ENCODE peak calls at places on chromosomes 16 and 17, in five cellular contexts. I is IMR-90, Q is neuronal stem cell, T is trophoblast cell, L is H1. G is an unnamed sample.

GRCh38 chr17:68733241-68734176 is 132.3 kb upstream of the FAM20A start:
- DNase-seq in L (peak; percentile 58), Q (peak; percentile 2), T (peak; percentile 69), I (peak; percentile 72), G (peak; percentile 45)

GRCh38 chr17:14396542-14396941 is 95.7 kb downstream of the HS3ST3B1 start:
- DNase-seq in T (peak; percentile 29), L (no peak), Q (no peak), I (peak; percentile 34), G (peak; percentile 89)

GRCh38 chr17:29667969-29668368 is 45.3 kb upstream of the CORO6 start:
- DNase-seq in T (no peak), Q (no peak), I (no peak), L (no peak), G (no peak)

GRCh38 chr16:53565300-53565699 is 62.3 kb upstream of the AKTIP start:
- DNase-seq in I (no peak), Q (no peak), L (no peak), T (no peak), G (no peak)

GRCh38 chr17:28344435-28344901 is 8.9 kb downstream of the TNFAIP1 start:
- DNase-seq in T (no peak), I (no peak), Q (no peak), L (no peak), G (no peak)

GRCh38 chr16:57994778-57995177 is 5.7 kb downstream of the ZNF319 start:
- DNase-seq in I (peak; percentile 25), T (peak; percentile 69), Q (no peak), L (no peak), G (peak; percentile 49)

GRCh38 chr17:879546-879945 is 97.4 kb downstream of the MRM3 start:
- DNase-seq in L (peak; percentile 93), I (peak; percentile 48), Q (peak; percentile 73), T (peak; percentile 15), G (peak; percentile 55)

GRCh38 chr17:35467824-35468223 is 19.3 kb upstream of the SLFN13 start:
- DNase-seq in L (no peak), I (no peak), Q (no peak), T (no peak), G (no peak)

GRCh38 chr17:39632153-39632941 is 4.6 kb upstream of the STARD3 start:
- DNase-seq in T (no peak), I (no peak), Q (no peak), L (no peak), G (no peak)

GRCh38 chr16:88454315-88455057 is 1.4 kb downstream of the ZFPM1 start:
- DNase-seq in I (no peak), Q (no peak), L (no peak), T (no peak), G (no peak)

GRCh38 chr17:29179232-29180036 is 764 bp downstream of the MYO18A start:
- DNase-seq in Q (peak; percentile 67), I (no peak), T (no peak), L (peak; percentile 70), G (peak; percentile 45)

GRCh38 chr17:66459811-66460270 is 157.4 kb downstream of the PRKCA start:
- DNase-seq in L (no peak), T (peak; percentile 61), I (peak; percentile 99), Q (no peak), G (peak; percentile 99)

GRCh38 chr16:79651363-79651762 is 50.8 kb upstream of the MAF start:
- DNase-seq in Q (no peak), I (peak; percentile 1), L (no peak), T (no peak), G (peak; percentile 71)

GRCh38 chr16:78596996-78597422 is 497.6 kb downstream of the WWOX start:
- DNase-seq in T (no peak), Q (no peak), I (no peak), L (no peak), G (no peak)

GRCh38 chr17:8151120-8151640 is 1.0 kb downstream of the PER1 start:
- DNase-seq in I (peak; percentile 90), Q (no peak), L (no peak), T (no peak), G (peak; percentile 97)

GRCh38 chr17:73902416-73903181 is 258.4 kb upstream of the SDK2 start:
- DNase-seq in L (no peak), T (no peak), Q (no peak), I (no peak), G (no peak)

DNA sequence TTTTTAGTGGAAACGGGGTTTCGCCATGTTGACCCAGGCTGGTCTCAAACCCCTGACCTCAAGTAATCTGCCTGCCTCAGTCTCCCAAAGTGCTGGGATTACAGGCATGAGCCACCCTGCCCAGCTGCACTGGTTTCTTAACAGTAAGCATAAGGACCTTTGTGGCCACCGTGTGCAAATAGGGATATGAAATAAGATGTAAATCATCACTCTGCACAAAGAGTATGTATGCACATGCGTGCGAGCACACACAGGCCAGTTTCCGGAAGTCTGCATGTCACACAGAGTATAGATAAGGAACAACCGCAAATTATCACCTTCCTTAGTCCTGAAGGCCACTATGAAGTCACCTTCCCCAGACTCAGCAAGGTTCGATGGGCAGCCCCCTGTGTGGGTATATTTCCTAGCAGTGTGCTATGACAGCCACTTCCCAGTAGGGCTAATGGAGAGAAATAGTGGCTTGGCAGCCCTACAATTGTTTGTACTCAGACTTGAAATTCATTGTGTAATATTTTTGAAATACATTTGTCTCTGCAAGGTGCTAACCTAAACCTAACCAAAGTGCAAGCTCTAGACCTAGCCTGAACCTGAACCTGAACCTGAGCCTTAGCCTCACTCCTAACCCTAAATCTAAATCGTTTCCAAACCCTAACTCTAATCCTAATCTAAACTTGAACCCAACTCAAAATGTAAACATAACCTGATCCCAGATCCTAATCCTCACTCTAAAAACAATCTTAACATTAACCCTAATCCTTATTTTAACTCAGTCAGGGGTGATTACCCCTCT is 48.4 kb upstream of the SKAP1 start:
- DNase-seq in Q (no peak), I (no peak), T (no peak), L (no peak), G (no peak)
- H3K4ac ChIP-seq in Q (no peak overlapping the region), I (peak overlapping the region; percentile 7), T (no peak overlapping the region), L (no peak overlapping the region), G (no peak overlapping the region)

GRCh38 chr17:9824094-9824493 is 1.6 kb upstream of the GLP2R start:
- DNase-seq in T (no peak), L (no peak), I (no peak), Q (no peak), G (no peak)

GRCh38 chr17:9829343-9829742 is 3.6 kb downstream of the GLP2R start:
- DNase-seq in L (no peak), Q (no peak), I (no peak), T (no peak), G (no peak)

GRCh38 chr17:9824797-9825338 is 856 bp upstream of the GLP2R start:
- DNase-seq in I (no peak), T (no peak), Q (no peak), L (no peak), G (no peak)

GRCh38 chr17:9828296-9829059 is 2.8 kb downstream of the GLP2R start:
- DNase-seq in T (no peak), L (no peak), I (peak; percentile 19), Q (no peak), G (peak; percentile 22)

GRCh38 chr17:9825751-9826150 is at the start of gene GLP2R:
- DNase-seq in I (no peak), L (no peak), Q (no peak), T (no peak), G (no peak)
- H3K4me3 ChIP-seq in I (no peak within 1 kb of the TSS), L (no peak within 1 kb of the TSS), Q (no peak within 1 kb of the TSS), T (no peak within 1 kb of the TSS), G (no peak within 1 kb of the TSS)

DNA sequence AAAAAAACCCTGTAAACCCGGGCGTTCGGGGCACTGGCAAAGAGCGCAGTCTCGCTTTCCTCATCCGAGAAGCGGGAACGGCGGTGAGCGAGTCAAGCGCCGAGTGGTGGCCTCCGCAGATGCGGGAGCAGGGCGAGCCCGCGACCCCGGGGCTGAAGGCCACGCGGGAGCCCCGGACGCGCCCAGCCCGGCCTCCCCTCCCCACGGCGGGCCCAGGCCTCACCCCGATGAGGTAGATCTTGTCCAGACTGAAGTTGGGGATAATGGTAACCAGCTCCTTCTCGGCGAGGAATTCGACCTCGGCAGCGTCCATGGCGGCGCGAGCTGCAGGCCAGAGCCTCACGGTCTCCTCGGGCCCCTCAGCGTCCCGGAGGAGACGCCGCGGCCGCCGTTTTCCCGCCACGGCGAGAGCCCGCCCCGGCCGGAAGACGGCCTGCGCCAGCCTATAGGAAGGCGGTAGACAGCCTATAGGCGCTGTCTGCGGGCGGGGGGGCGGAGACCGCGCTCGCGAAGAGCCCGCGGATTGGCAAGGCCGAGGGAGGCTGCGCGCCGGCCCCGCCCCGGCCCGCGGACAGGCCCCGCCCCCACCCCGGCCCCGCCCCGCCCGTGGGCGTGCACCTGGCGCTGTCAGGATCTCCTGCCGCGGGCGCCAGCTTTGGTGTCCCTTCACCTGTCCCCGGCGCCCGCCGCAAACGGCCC is at the start of gene GINS2:
- DNase-seq in I (peak; percentile 84), L (peak; percentile 60), T (peak; percentile 91), Q (peak; percentile 83), G (peak; percentile 90)
- H3K14ac ChIP-seq in I (no peak within 1 kb of the TSS), L (no peak within 1 kb of the TSS), T (peak within 1 kb of the TSS; percentile 46), Q (no peak within 1 kb of the TSS), G (no peak within 1 kb of the TSS)

GRCh38 chr16:548586-548985 is 11.6 kb upstream of the PRR35 start:
- DNase-seq in Q (no peak), L (no peak), I (no peak), T (no peak), G (no peak)
- H3K4ac ChIP-seq in Q (no peak overlapping the region), L (no peak overlapping the region), I (no peak overlapping the region), T (no peak overlapping the region), G (no peak overlapping the region)

GRCh38 chr17:55622547-55622946 is 100.1 kb downstream of the TMEM100 start:
- DNase-seq in T (no peak), L (no peak), I (no peak), Q (no peak), G (peak; percentile 73)
- H3K4me3 ChIP-seq in T (no peak overlapping the region), L (no peak overlapping the region), I (no peak overlapping the region), Q (no peak overlapping the region), G (no peak overlapping the region)

GRCh38 chr17:42969006-42969581 is 4.8 kb upstream of the AARSD1 start:
- DNase-seq in L (no peak), T (no peak), I (peak; percentile 79), Q (no peak), G (peak; percentile 53)

GRCh38 chr17:42967925-42968324 is 3.7 kb upstream of the AARSD1 start:
- DNase-seq in L (no peak), I (no peak), T (no peak), Q (no peak), G (no peak)

DNA sequence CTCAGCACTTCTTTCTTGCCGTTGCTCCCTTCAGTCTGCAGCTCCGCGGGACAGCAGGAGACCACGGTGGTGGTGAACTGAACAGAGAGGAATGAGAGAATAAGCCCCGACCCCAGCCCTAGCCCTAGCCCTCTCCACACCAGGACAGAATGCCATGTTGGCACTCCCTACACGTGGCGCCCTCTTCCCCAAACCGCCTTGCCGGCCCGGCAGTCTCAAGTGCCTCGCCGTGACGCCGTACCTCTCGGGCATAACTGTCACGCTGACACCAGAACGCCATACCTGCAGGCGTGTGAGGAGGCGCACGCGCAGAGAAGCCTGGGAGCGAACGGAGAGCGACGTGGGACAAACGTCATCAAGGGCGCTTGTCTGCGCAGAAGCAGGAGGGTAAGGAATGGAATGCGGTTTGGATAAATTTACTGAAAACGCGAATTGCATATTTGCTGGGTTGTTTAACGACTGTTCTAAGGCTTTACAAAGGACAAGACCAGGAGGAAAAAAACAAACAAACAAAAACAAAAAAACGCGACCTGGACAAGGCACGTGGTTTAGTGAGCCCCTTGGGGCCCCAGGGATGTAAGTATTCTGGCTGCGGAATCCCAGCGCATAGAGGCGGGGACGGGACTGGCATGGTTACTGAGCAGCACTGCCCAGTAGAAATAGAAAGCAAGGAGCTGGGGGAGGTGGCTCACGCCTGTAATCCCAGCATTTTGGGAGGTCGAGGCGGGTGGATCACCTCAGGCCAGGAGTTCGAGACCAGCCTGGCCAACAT is at the start of gene AARSD1:
- DNase-seq in T (peak; percentile 97), Q (peak; percentile 85), I (peak; percentile 95), L (peak; percentile 80), G (peak; percentile 96)
- H3K14ac ChIP-seq in T (peak within 1 kb of the TSS; percentile 75), Q (no peak within 1 kb of the TSS), I (peak within 1 kb of the TSS; percentile 83), L (no peak within 1 kb of the TSS), G (no peak within 1 kb of the TSS)

G was measured in mesenchymal stem cell.